ENCODE peak calls at places on chromosomes 2 and 18, in seven cellular contexts. K, X, E, L, I, G and W are unnamed samples.

GRCh38 chr2:117537030-117537429 is 277.5 kb upstream of the DDX18 start:
- DNase-seq in I (peak), E (no peak), L (no peak), X (peak), G (no peak), K (no peak), W (no peak)

GRCh38 chr2:241066171-241066892 is 35.8 kb downstream of the MTERF4 start:
- DNase-seq in X (no peak), K (no peak), I (no peak), L (no peak), G (no peak), E (no peak), W (no peak)

GRCh38 chr18:27378396-27379094 is 193.4 kb upstream of the CHST9 start:
- DNase-seq in G (peak), I (no peak), X (peak), E (no peak), K (peak), L (no peak), W (no peak)

GRCh38 chr2:16281451-16282330 is 341.3 kb downstream of the MYCN start:
- DNase-seq in K (peak), X (peak), E (no peak), I (peak), L (peak), G (peak), W (no peak)

GRCh38 chr2:227933891-227934290 is 62.5 kb downstream of the DAW1 start:
- DNase-seq in I (no peak), L (no peak), K (no peak), E (no peak), X (peak), G (no peak), W (peak)

GRCh38 chr2:155733091-155733870 is 599.2 kb downstream of the NR4A2 start:
- DNase-seq in G (no peak), E (no peak), K (no peak), I (no peak), X (no peak), L (no peak), W (no peak)

GRCh38 chr2:224077773-224078507 is 38.9 kb upstream of the SERPINE2 start:
- DNase-seq in E (no peak), I (no peak), L (no peak), G (peak), K (no peak), X (peak), W (no peak)

GRCh38 chr2:74540291-74540690 is 10.6 kb downstream of the HTRA2 start:
- DNase-seq in K (no peak), G (no peak), I (no peak), L (no peak), E (no peak), X (no peak), W (no peak)

GRCh38 chr2:30443081-30443480 is 4.0 kb upstream of the LCLAT1 start:
- DNase-seq in X (no peak), I (no peak), L (no peak), K (no peak), G (no peak), E (no peak), W (no peak)

GRCh38 chr2:66840321-66841014 is 405.5 kb downstream of the MEIS1 start:
- DNase-seq in G (peak), E (peak), X (no peak), K (no peak), I (no peak), L (no peak), W (no peak)

GRCh38 chr2:148602918-148603561 is 41.5 kb upstream of the EPC2 start:
- DNase-seq in G (no peak), L (no peak), E (no peak), I (no peak), X (no peak), K (no peak), W (no peak)

GRCh38 chr2:96407041-96407918 is 71.7 kb downstream of the NCAPH start:
- DNase-seq in E (peak), L (peak), K (peak), G (peak), I (peak), X (peak), W (peak)

GRCh38 chr2:70029814-70030409 is 57.4 kb upstream of the PCBP1 start:
- DNase-seq in G (peak), K (peak), E (peak), I (peak), L (peak), X (peak), W (peak)

GRCh38 chr2:55416826-55417568 is 2.7 kb downstream of the CCDC88A start:
- DNase-seq in X (no peak), I (no peak), G (no peak), E (no peak), L (no peak), K (no peak), W (no peak)

GRCh38 chr2:46119453-46119852 is 177.8 kb upstream of the EPAS1 start:
- DNase-seq in K (no peak), L (no peak), G (peak), I (no peak), E (no peak), X (no peak), W (no peak)

GRCh38 chr2:121362226-121362625 is 77.2 kb upstream of the TFCP2L1 start:
- DNase-seq in G (no peak), K (no peak), I (no peak), L (no peak), X (no peak), E (no peak), W (no peak)

GRCh38 chr2:20483496-20483895 is 36.6 kb downstream of the RHOB start:
- DNase-seq in G (no peak), K (no peak), I (no peak), X (no peak), E (no peak), L (no peak), W (no peak)

GRCh38 chr2:95076705-95077520 is 44.7 kb downstream of the MRPS5 start:
- DNase-seq in I (peak), L (peak), E (peak), G (peak), K (peak), X (peak), W (peak)

GRCh38 chr2:144583741-144584453 is 64.0 kb upstream of the ZEB2 start:
- DNase-seq in I (no peak), X (no peak), L (no peak), G (peak), E (peak), K (peak), W (no peak)

GRCh38 chr2:191222507-191222906 is 22.7 kb upstream of the MYO1B start:
- DNase-seq in K (peak), X (no peak), I (no peak), E (no peak), L (no peak), G (no peak), W (no peak)

GRCh38 chr2:127108090-127108523 is 1.2 kb upstream of the BIN1 start:
- DNase-seq in E (no peak), K (no peak), L (no peak), G (no peak), X (no peak), I (peak), W (no peak)

GRCh38 chr18:30746224-30746623 is 296.3 kb downstream of the DSC3 start:
- DNase-seq in I (no peak), X (no peak), G (no peak), E (no peak), L (no peak), K (no peak), W (no peak)

GRCh38 chr2:102383722-102384121 is 28.1 kb downstream of the IL18R1 start:
- DNase-seq in G (no peak), K (no peak), L (no peak), E (no peak), X (no peak), I (no peak), W (no peak)

GRCh38 chr2:132517386-132517785 is 100.8 kb downstream of the GPR39 start:
- DNase-seq in L (no peak), K (no peak), G (no peak), X (no peak), I (no peak), E (no peak), W (no peak)

GRCh38 chr2:160291382-160291781 is 91.3 kb upstream of the ITGB6 start:
- DNase-seq in E (no peak), I (no peak), G (no peak), X (peak), K (no peak), L (no peak), W (no peak)

GRCh38 chr18:59846814-59847490 is 52.8 kb upstream of the PMAIP1 start:
- DNase-seq in E (peak), L (no peak), K (peak), G (peak), X (peak), I (peak), W (no peak)

GRCh38 chr2:101622633-101623521 is 74.6 kb upstream of the MAP4K4 start:
- DNase-seq in G (peak), I (no peak), X (no peak), K (no peak), L (no peak), E (no peak), W (no peak)

GRCh38 chr2:30259071-30259470 is 27.7 kb downstream of the LBH start:
- DNase-seq in G (no peak), L (no peak), X (no peak), K (no peak), E (no peak), I (no peak), W (no peak)

GRCh38 chr2:73961274-73961673 is 23.4 kb upstream of the TET3 start:
- DNase-seq in L (no peak), X (no peak), G (no peak), E (no peak), I (no peak), K (no peak), W (no peak)

GRCh38 chr2:68377137-68377780 is 12.2 kb downstream of the PLEK start:
- DNase-seq in G (no peak), X (no peak), K (no peak), L (no peak), I (no peak), E (no peak), W (no peak)

GRCh38 chr18:76880026-76880425 is 57.7 kb downstream of the ZNF236 start:
- DNase-seq in L (no peak), G (no peak), X (no peak), E (no peak), K (no peak), I (no peak), W (no peak)

GRCh38 chr2:128585706-128586105 is 267.0 kb upstream of the HS6ST1 start:
- DNase-seq in G (peak), E (peak), K (peak), L (no peak), X (no peak), I (no peak), W (no peak)

GRCh38 chr2:97662895-97663625 is 784 bp downstream of the ACTR1B start:
- DNase-seq in X (peak), G (peak), I (peak), E (peak), L (peak), K (peak), W (peak)

GRCh38 chr2:67256892-67257291 is 140.2 kb upstream of the ETAA1 start:
- DNase-seq in L (no peak), I (no peak), X (no peak), G (no peak), K (peak), E (peak), W (no peak)

GRCh38 chr18:80246656-80247402 is 485 bp downstream of the PARD6G start:
- DNase-seq in L (peak), G (peak), I (peak), E (no peak), X (peak), K (peak), W (peak)

GRCh38 chr2:104790100-104790811 is 63.7 kb upstream of the POU3F3 start:
- DNase-seq in E (no peak), X (peak), G (no peak), K (no peak), L (peak), I (peak), W (peak)

GRCh38 chr2:216300921-216301320 is 71.4 kb downstream of the MARCHF4 start:
- DNase-seq in E (no peak), K (no peak), I (no peak), X (no peak), G (no peak), L (no peak), W (no peak)

GRCh38 chr18:73615506-73615905 is 532.1 kb downstream of the FBXO15 start:
- DNase-seq in X (no peak), G (no peak), E (no peak), K (no peak), L (no peak), I (no peak), W (no peak)

GRCh38 chr2:54461251-54461650 is 5.1 kb downstream of the SPTBN1 start:
- DNase-seq in X (no peak), I (no peak), L (no peak), E (no peak), K (peak), G (no peak), W (no peak)

GRCh38 chr18:36350839-36351474 is 53.4 kb downstream of the FHOD3 start:
- DNase-seq in K (no peak), E (no peak), I (no peak), X (peak), G (no peak), L (no peak), W (no peak)

GRCh38 chr18:36348331-36348730 is 50.8 kb downstream of the FHOD3 start:
- DNase-seq in K (no peak), X (no peak), G (no peak), E (no peak), I (no peak), L (no peak), W (no peak)

GRCh38 chr18:36349552-36349951 is 52.0 kb downstream of the FHOD3 start:
- DNase-seq in G (peak), K (no peak), I (no peak), L (no peak), E (peak), X (no peak), W (no peak)

GRCh38 chr18:36350211-36350610 is 52.7 kb downstream of the FHOD3 start:
- DNase-seq in I (no peak), E (no peak), G (no peak), K (no peak), L (no peak), X (peak), W (no peak)

GRCh38 chr18:36348971-36349417 is 51.5 kb downstream of the FHOD3 start:
- DNase-seq in E (no peak), L (no peak), X (no peak), I (no peak), K (no peak), G (peak), W (no peak)
- H2BK120ac ChIP-seq in E (no peak), L (no peak), X (no peak), I (no peak), K (no peak), G (peak), W (no peak)

DNA sequence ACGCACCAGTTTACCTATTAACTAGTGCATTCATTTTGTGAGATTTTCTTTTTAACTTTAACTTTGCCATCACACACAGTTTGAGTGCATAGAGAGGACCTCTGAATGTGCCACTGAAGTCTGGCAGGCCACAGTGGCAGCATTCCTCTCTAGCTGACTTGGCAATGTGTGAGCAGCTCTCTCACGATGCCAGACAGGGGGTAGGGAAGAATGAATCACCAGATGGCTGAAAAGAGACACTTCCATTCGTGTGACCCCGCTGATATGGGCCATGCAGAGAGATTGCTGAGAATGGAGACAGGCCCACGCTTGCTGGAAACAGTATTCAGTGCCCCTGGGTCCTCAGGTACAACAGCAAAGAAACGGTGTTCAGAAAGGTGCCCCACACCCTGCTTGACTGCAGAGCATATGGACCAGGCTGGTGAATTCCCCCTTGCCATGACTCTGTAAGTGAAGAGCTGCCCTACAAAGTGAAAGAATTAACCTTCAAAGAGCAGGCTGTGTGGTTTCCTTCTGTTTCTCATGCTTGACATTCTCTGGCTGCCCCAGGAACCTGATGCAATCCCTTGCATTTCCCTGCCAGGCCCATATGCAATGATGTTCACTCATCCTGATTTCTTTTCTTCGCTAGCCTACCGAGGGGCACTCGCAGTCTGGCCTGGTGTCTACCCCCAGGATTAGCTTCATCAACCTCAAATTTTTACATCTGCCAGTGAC is 236.1 kb downstream of the CDH20 start:
- DNase-seq in I (no peak), G (peak), K (peak), X (peak), E (peak), L (no peak), W (no peak)
- H4K8ac ChIP-seq in I (no peak), G (no peak), K (peak), X (no peak), E (peak), L (no peak), W (no peak)

DNA sequence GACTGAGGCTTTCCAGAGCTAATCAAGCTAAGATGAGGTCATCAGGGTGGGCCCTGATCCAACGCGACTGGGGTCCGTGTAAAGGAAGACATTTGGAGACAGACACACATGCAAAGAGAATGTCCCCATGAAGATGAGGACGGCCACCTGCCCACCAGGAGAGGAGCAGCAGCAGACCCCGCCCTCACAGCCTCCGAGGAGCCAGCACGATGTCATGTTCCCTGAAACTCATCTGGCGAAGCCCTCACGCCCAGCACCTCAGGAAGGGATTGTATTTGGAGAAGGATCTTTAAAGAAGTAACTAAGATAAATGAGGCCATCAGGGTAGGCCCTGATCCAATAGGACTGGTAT is 275.9 kb downstream of the EIPR1 start:
- DNase-seq in E (no peak), I (no peak), K (no peak), G (no peak), L (no peak), X (no peak), W (no peak)
- H2BK5ac ChIP-seq in E (no peak), I (no peak), K (no peak), G (no peak), L (no peak), X (no peak), W (no peak)

GRCh38 chr2:2184549-2185249 is 146.4 kb downstream of the MYT1L start:
- DNase-seq in X (peak), I (no peak), L (no peak), E (no peak), G (no peak), K (no peak), W (no peak)

GRCh38 chr2:2183135-2183534 is 147.9 kb downstream of the MYT1L start:
- DNase-seq in X (no peak), E (no peak), K (no peak), I (no peak), L (no peak), G (no peak), W (no peak)

GRCh38 chr2:2183717-2184116 is 147.4 kb downstream of the MYT1L start:
- DNase-seq in K (no peak), X (no peak), E (no peak), L (no peak), I (no peak), G (no peak), W (no peak)

GRCh38 chr2:2181505-2181904 is 149.6 kb downstream of the MYT1L start:
- DNase-seq in K (no peak), L (no peak), E (no peak), G (no peak), X (no peak), I (no peak), W (no peak)

GRCh38 chr2:2182688-2183087 is 148.4 kb downstream of the MYT1L start:
- DNase-seq in E (no peak), G (no peak), K (no peak), I (no peak), X (no peak), L (no peak), W (no peak)
- H2BK120ac ChIP-seq in E (no peak), G (no peak), K (no peak), I (no peak), X (no peak), L (no peak), W (no peak)

GRCh38 chr2:222572264-222572721 is 83.6 kb downstream of the FARSB start:
- DNase-seq in L (no peak), K (no peak), G (no peak), I (no peak), E (no peak), X (no peak), W (no peak)
- H4K8ac ChIP-seq in L (no peak), K (no peak), G (no peak), I (no peak), E (peak), X (no peak), W (no peak)

DNA sequence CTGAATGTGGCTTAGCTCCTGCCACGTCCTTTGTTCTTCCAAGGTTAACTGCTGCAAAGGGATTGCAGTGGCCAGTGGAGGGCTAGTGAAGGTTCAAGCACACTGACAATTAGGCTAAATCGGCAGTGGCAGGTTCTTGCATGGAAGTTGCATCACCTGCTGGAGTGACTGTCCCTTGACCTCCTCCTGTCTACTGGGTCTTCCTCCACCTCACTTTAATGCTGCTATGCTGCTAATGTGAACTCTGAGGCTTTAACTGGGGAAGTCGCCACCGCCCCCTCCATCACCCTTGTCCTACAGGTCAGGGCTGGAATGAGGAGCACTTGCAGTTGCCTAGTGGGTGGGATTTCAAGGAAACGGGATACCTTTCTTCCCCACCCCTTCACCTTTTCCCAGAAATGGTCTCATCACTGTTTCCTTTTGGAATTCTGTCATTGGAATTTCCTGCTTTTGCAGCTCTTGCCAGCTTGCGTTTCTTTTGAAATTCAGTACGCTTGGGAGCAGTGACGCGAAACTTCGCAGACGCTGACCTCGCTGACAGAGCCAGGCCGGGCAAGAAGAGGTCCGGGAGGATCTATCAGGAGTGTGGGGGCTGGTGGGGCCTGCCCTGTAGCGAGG is 150.3 kb downstream of the SH3RF3 start:
- DNase-seq in X (peak), K (peak), E (peak), G (peak), I (peak), L (no peak), W (no peak)
- H2BK5ac ChIP-seq in X (no peak), K (no peak), E (no peak), G (no peak), I (no peak), L (no peak), W (no peak)